ENCODE peak calls at places on chromosomes 1 and 21, in eight cellular contexts. R is tibial nerve, O is thyroid gland, Q is cardiac muscle cell, X is ovary, C is endodermal cell, Y is left ventricle myocardium inferior, G is heart left ventricle. I is an unnamed sample. For H3K4me1, the result is how much of the 10 kb centered on the place peaks cover.

GRCh38 chr1:199290186-199290585 is 651.3 kb downstream of the PTPRC start:
- DNase-seq in C (no peak), Y (no peak), Q (no peak), X (no peak), O (no peak), R (no peak), G (no peak), I (no peak)

GRCh38 chr1:47996406-47997226 is 569 bp downstream of the TRABD2B start:
- DNase-seq in Y (no peak), R (no peak), Q (peak), G (peak), C (peak), O (no peak), X (peak), I (peak)

GRCh38 chr21:33308586-33309490 is 15.9 kb upstream of the IFNAR1 start:
- DNase-seq in X (no peak), G (no peak), R (no peak), Q (peak), C (no peak), Y (no peak), O (no peak), I (no peak)

GRCh38 chr1:109396513-109396839 is 1.2 kb downstream of the SORT1 start:
- DNase-seq in O (peak), G (no peak), Y (no peak), X (no peak), Q (no peak), C (no peak), R (no peak), I (no peak)

GRCh38 chr1:4056422-4056821 is 156.3 kb upstream of the C1orf174 start:
- DNase-seq in O (no peak), C (no peak), Y (no peak), Q (no peak), R (no peak), G (no peak), X (no peak), I (no peak)

GRCh38 chr1:199931666-199932377 is 95.7 kb upstream of the NR5A2 start:
- DNase-seq in G (no peak), O (no peak), Q (peak), C (no peak), X (no peak), R (no peak), Y (no peak), I (no peak)

GRCh38 chr1:185312361-185312760 is 4.7 kb downstream of the IVNS1ABP start:
- DNase-seq in C (no peak), G (no peak), Q (no peak), X (no peak), Y (no peak), R (no peak), O (no peak), I (no peak)

GRCh38 chr1:7648761-7649384 is 122.2 kb upstream of the VAMP3 start:
- DNase-seq in X (no peak), C (no peak), O (peak), Y (peak), Q (peak), R (peak), G (no peak), I (peak)

GRCh38 chr1:3106216-3106615 is 37.2 kb downstream of the PRDM16 start:
- DNase-seq in G (no peak), Q (no peak), Y (no peak), X (no peak), C (no peak), O (no peak), R (no peak), I (no peak)

GRCh38 chr1:2513939-2514650 is 12.3 kb downstream of the PANK4 start:
- DNase-seq in Q (no peak), R (no peak), Y (no peak), X (no peak), C (no peak), G (no peak), O (no peak), I (no peak)

GRCh38 chr21:37072239-37072987 is 458 bp downstream of the PIGP start:
- DNase-seq in R (peak), Y (peak), X (no peak), O (peak), C (no peak), G (peak), Q (no peak), I (peak)

GRCh38 chr1:177687544-177687943 is 282.3 kb downstream of the SEC16B start:
- DNase-seq in Y (no peak), X (no peak), C (no peak), O (no peak), Q (no peak), R (no peak), G (no peak), I (no peak)

GRCh38 chr1:8728464-8728863 is 89.0 kb downstream of the RERE start:
- DNase-seq in G (no peak), Y (no peak), O (no peak), X (no peak), C (no peak), Q (no peak), R (no peak), I (no peak)

GRCh38 chr1:183180213-183180612 is 5.9 kb upstream of the LAMC2 start:
- DNase-seq in R (peak), X (peak), Y (no peak), G (peak), O (peak), C (no peak), Q (peak), I (no peak)

GRCh38 chr1:44390277-44390676 is 14.8 kb upstream of the RNF220 start:
- DNase-seq in G (no peak), O (no peak), C (no peak), Q (peak), X (no peak), R (no peak), Y (no peak), I (no peak)

GRCh38 chr1:75548721-75549480 is 62.0 kb downstream of the SLC44A5 start:
- DNase-seq in O (no peak), Y (no peak), G (no peak), X (no peak), C (no peak), R (no peak), Q (peak), I (no peak)

GRCh38 chr21:41633627-41634026 is 125.7 kb upstream of the TMPRSS2 start:
- DNase-seq in X (no peak), Y (no peak), O (no peak), Q (no peak), C (no peak), G (no peak), R (no peak), I (no peak)

GRCh38 chr1:91803847-91804545 is 82.0 kb downstream of the TGFBR3 start:
- DNase-seq in Q (no peak), X (no peak), C (no peak), O (no peak), Y (no peak), G (no peak), R (no peak), I (no peak)

GRCh38 chr1:209875510-209875909 is 47.7 kb downstream of the UTP25 start:
- DNase-seq in X (no peak), C (peak), Y (no peak), G (no peak), R (no peak), O (peak), Q (peak), I (no peak)

GRCh38 chr21:41152149-41152548 is 15.8 kb upstream of the BACE2 start:
- DNase-seq in Q (no peak), C (no peak), X (no peak), Y (no peak), G (no peak), O (no peak), R (no peak), I (no peak)

GRCh38 chr1:85628791-85629531 is 48.4 kb downstream of the CCN1 start:
- DNase-seq in Y (peak), X (no peak), O (peak), Q (peak), C (peak), G (peak), R (no peak), I (peak)

GRCh38 chr1:84373446-84374141 is 24.7 kb upstream of the DNASE2B start:
- DNase-seq in G (no peak), Q (no peak), O (no peak), X (no peak), C (no peak), R (no peak), Y (no peak), I (no peak)

GRCh38 chr1:184255560-184255959 is 131.3 kb upstream of the C1orf21 start:
- DNase-seq in Y (no peak), X (no peak), C (no peak), G (no peak), Q (no peak), R (no peak), O (no peak), I (no peak)

GRCh38 chr1:164613176-164613575 is 54.2 kb downstream of the PBX1 start:
- DNase-seq in Y (no peak), O (peak), C (no peak), R (no peak), Q (no peak), G (no peak), X (no peak), I (no peak)

GRCh38 chr1:24491577-24492360 is 10.9 kb upstream of the RCAN3 start:
- DNase-seq in X (no peak), C (no peak), O (peak), Y (no peak), R (no peak), G (no peak), Q (no peak), I (no peak)

GRCh38 chr1:42848823-42849537 is 2.6 kb downstream of the ZNF691 start:
- DNase-seq in C (no peak), X (no peak), G (no peak), Y (no peak), R (no peak), Q (no peak), O (no peak), I (no peak)

GRCh38 chr1:52296345-52296744 is 69.7 kb downstream of the CC2D1B start:
- DNase-seq in X (no peak), Q (peak), C (peak), O (no peak), G (no peak), Y (no peak), R (peak), I (no peak)

DNA sequence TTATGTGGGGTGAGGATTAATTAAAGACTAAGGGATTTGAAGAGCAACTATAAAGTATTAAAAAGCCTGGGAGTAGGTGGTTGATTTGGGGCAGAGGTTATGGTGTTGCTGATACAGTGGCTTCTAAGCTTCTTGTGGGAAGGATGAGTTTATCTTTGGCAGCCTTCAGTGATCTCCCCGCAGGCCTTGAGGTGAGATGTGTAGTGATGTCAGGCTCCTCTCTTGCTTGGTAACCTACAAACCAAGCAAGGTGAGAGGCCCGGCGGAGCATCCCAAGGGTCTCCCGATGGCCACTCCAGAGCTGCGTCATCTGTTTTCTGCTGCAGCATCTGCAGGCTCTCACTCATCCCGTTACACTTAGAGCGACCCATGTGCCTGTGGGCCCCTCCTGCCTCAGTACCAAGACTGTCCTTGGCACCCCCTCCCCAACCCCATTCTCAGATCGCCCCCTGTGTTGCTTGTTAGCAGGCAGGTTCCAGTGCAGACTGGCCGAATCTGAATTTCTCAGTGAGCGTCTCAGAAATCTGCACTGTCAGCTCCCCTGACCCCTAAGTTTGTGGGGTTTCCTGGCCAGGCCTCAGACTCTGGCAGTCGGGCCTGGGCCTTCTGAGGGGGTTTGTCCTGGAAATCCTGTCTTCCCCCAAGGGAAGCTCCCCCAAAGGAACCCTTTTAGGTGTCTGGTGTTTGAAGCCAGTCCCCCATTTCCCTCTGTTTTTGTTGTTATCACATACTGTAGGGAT is 77.9 kb downstream of the GALNT2 start:
- DNase-seq in C (no peak), Y (no peak), R (no peak), X (no peak), G (no peak), Q (no peak), O (no peak), I (no peak)
- H3K4me1 ChIP-seq in C (under half), Y (half or more), R (half or more), X (under half), G (half or more), Q (half or more), O (under half), I (half or more)

DNA sequence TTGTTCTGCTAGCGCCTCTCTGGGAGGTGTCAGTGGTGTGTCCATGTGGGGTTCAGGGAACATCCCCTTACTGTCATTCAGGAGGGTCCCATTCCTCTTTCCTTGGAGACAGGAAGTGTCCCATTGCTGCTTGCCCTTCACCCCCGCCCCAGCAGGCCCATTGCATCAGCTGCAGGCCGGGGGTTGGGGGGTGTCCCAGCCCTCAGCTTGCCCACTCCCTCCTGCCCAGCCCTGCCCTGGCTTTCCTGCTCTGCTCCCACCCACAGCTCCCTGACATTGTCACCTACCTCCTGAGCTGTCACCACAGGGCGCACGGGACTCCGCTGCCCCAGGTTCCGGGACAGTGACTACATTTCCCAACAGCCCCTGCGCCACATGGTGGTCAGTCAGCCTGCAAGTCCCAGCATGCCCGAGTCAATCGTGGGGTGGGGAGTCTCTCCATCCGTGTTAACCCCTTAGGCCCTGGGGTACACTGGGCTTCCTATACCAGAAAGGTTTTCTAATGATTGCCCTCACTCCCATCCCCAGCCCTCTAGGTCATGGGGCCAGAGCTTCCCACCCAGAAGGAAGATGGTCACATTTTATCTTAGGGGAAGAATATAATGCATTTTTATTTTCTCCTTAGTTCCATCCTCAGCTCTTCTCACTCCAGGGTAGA is at the start of gene INPP5B:
- DNase-seq in Q (peak), G (peak), C (peak), X (peak), R (peak), O (peak), Y (peak), I (peak)
- H3K4me1 ChIP-seq in Q (under half), G (under half), C (under half), X (under half), R (under half), O (under half), Y (under half), I (under half)

GRCh38 chr1:27521336-27522147 is 31.6 kb upstream of the WASF2 start:
- DNase-seq in Q (no peak), G (peak), C (no peak), O (no peak), R (no peak), Y (peak), X (peak), I (no peak)
- H3K4me1 ChIP-seq in Q (half or more), G (half or more), C (under half), O (under half), R (half or more), Y (half or more), X (under half), I (half or more)

DNA sequence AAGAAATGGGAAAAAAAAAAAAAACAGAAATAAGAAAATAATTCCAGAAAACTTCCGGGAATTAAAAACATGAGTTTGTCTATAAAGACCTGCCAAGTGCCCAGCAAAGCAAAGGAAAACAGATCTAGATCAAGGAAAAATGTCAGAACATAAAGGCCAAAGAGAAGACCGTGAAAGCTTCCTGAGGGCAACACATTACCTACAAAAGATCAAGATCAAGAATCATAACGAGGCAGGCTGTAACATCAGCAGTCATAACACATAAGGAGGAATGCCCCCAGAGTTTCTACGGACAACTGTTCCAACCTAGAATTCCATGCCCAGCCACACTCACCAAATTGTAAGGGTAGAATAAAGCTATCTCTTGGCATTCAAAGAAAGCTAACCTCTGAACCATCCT is 3.8 kb downstream of the CCSAP start:
- DNase-seq in X (no peak), R (no peak), O (no peak), G (no peak), Y (no peak), Q (no peak), C (no peak), I (no peak)
- H3K4me1 ChIP-seq in X (under half), R (under half), O (under half), G (under half), Y (under half), Q (under half), C (under half), I (under half)

DNA sequence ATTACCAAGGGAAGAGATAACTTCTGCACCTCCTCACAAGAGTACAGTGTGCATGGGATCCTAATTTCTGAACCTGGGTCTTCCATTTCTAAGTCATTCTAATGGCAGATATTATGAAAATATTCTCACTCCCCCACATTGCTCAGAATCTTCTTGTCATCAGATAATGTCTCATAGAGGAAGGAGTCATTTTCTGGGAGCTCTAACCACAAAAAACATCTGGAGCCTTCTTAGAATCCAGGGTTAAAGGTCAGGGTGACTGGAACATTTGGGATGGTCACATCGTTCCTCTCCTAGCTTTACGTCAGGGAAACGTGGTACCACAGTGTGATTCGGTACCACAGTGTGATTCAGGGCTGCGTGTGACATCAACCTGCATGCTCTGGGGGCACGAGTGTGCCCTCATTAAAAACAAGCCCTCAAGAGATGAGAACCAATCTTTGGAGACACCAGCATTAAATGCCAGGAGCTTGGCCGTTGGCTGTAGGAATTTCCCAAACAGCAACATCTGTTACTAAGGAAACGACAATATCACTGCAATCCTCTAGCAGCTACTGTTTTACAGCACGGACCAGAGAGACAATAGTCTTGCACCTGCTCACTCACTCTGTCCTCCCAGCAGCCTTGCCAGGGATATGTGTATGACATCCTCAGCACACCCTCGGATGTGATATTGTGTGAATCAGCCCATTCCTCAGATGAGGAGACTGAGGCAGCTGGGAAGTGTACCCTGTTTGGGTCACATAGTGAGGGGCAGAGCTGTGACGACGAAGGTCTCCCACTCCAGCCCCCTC is 179.1 kb downstream of the PSMG1 start:
- DNase-seq in Q (peak), Y (no peak), R (no peak), X (no peak), C (peak), O (no peak), G (no peak), I (peak)
- H3K4me1 ChIP-seq in Q (under half), Y (half or more), R (under half), X (under half), C (under half), O (under half), G (half or more), I (under half)

DNA sequence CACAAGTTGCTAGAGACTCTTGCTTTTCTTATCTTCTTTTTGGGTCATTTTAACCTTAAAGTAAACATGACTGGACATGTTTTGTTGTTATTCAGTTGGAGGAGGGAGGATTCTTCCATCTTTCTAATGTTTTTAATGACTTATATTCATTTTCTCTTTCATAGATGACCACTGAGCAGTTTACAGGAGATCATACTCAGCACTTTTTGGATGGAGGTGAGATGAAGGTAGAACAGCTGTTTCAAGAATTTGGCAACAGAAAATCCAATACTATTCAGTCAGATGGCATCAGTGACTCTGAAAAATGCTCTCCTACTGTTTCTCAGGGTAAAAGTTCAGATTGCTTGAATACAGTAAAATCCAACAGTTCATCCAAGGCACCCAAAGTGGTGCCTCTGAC is 11.9 kb downstream of the DYRK3 start:
- DNase-seq in C (no peak), O (no peak), R (no peak), Q (no peak), X (no peak), G (no peak), Y (no peak), I (no peak)
- H3K4me1 ChIP-seq in C (under half), O (under half), R (under half), Q (under half), X (under half), G (under half), Y (under half), I (under half)

GRCh38 chr1:33332357-33332789 is 11.5 kb upstream of the A3GALT2 start:
- DNase-seq in Y (no peak), R (no peak), O (peak), Q (peak), G (no peak), X (no peak), C (no peak), I (no peak)
- H3K4me1 ChIP-seq in Y (half or more), R (half or more), O (half or more), Q (under half), G (half or more), X (under half), C (under half), I (half or more)

GRCh38 chr1:20318971-20319370 is 28.3 kb downstream of the VWA5B1 start:
- DNase-seq in G (no peak), Q (no peak), R (no peak), O (no peak), Y (no peak), C (no peak), X (no peak), I (no peak)
- H3K4me1 ChIP-seq in G (under half), Q (under half), R (under half), O (under half), Y (under half), C (under half), X (under half), I (under half)

GRCh38 chr1:203657735-203658134 is 31.1 kb downstream of the ATP2B4 start:
- DNase-seq in R (no peak), Q (no peak), G (no peak), Y (no peak), O (no peak), X (no peak), C (no peak), I (no peak)

GRCh38 chr1:203660931-203661484 is 34.4 kb downstream of the ATP2B4 start:
- DNase-seq in O (no peak), R (no peak), G (no peak), Q (no peak), C (no peak), Y (no peak), X (no peak), I (no peak)

GRCh38 chr1:203658274-203658673 is 31.6 kb downstream of the ATP2B4 start:
- DNase-seq in C (no peak), R (no peak), Y (no peak), G (no peak), O (no peak), X (no peak), Q (no peak), I (no peak)

GRCh38 chr1:203661572-203661971 is 34.9 kb downstream of the ATP2B4 start:
- DNase-seq in Y (peak), O (peak), X (no peak), Q (no peak), R (no peak), G (peak), C (no peak), I (peak)

GRCh38 chr1:203660069-203660468 is 33.4 kb downstream of the ATP2B4 start:
- DNase-seq in O (no peak), Y (no peak), G (no peak), X (no peak), Q (no peak), C (no peak), R (no peak), I (no peak)
- H3K4me1 ChIP-seq in O (under half), Y (half or more), G (half or more), X (under half), Q (under half), C (under half), R (under half), I (under half)

I was measured in left lung.